ENCODE peak calls at places on chromosomes 16 and 17, in eight cellular contexts. J, H, A, C, W, S, T and V are unnamed samples.

GRCh38 chr16:12235110-12235509 is 258.6 kb downstream of the SNX29 start:
- DNase-seq in H (no peak), S (no peak), W (no peak), J (no peak), T (no peak), A (no peak), C (no peak), V (no peak)

GRCh38 chr17:42121066-42121769 is at the start of gene KAT2A:
- DNase-seq in H (peak; percentile 87), S (peak; percentile 97), T (peak; percentile 84), W (peak; percentile 76), C (peak; percentile 91), A (peak; percentile 83), J (peak; percentile 70), V (peak; percentile 83)

GRCh38 chr17:58534331-58534730 is 19.9 kb upstream of the MTMR4 start:
- DNase-seq in W (no peak), T (no peak), S (no peak), H (no peak), C (no peak), A (no peak), J (no peak), V (no peak)

GRCh38 chr16:31250782-31251384 is 8.9 kb upstream of the ITGAM start:
- DNase-seq in W (no peak), C (no peak), S (no peak), J (no peak), T (no peak), A (no peak), H (no peak), V (no peak)

GRCh38 chr16:88783391-88784073 is 1.5 kb downstream of the PIEZO1 start:
- DNase-seq in J (no peak), H (peak; percentile 58), S (no peak), C (peak; percentile 49), T (no peak), W (peak; percentile 66), A (peak; percentile 86), V (no peak)

GRCh38 chr17:83077411-83077810 is 2.0 kb upstream of the METRNL start:
- DNase-seq in A (no peak), S (peak; percentile 81), C (no peak), W (no peak), H (no peak), T (no peak), J (no peak), V (no peak)

GRCh38 chr17:74037320-74037719 is 166.2 kb upstream of the RPL38 start:
- DNase-seq in J (no peak), W (no peak), A (no peak), C (no peak), H (no peak), S (peak; percentile 66), T (no peak), V (no peak)

GRCh38 chr17:50170662-50171370 is 5.0 kb downstream of the SGCA start:
- DNase-seq in H (no peak), S (no peak), A (no peak), J (no peak), W (no peak), T (peak; percentile 24), C (no peak), V (no peak)

GRCh38 chr16:71648162-71648561 is 22.2 kb downstream of the MARVELD3 start:
- DNase-seq in A (no peak), C (no peak), T (no peak), J (no peak), W (no peak), H (no peak), S (no peak), V (no peak)

GRCh38 chr16:8926827-8927226 is 36.9 kb downstream of the USP7 start:
- DNase-seq in S (no peak), T (no peak), A (no peak), W (no peak), C (no peak), H (peak; percentile 68), J (no peak), V (no peak)

GRCh38 chr17:73343168-73343634 is 31.4 kb upstream of the CDC42EP4 start:
- DNase-seq in C (peak; percentile 86), S (peak; percentile 94), A (peak; percentile 78), J (no peak), W (peak; percentile 90), H (no peak), T (peak; percentile 79), V (no peak)

GRCh38 chr16:80122155-80122554 is 418.6 kb upstream of the DYNLRB2 start:
- DNase-seq in W (peak; percentile 82), S (peak; percentile 40), T (peak; percentile 33), A (no peak), J (no peak), C (peak; percentile 60), H (no peak), V (no peak)

GRCh38 chr17:57068222-57068658 is 16.8 kb upstream of the AKAP1 start:
- DNase-seq in J (no peak), H (no peak), A (no peak), C (no peak), S (no peak), W (no peak), T (no peak), V (no peak)

GRCh38 chr17:70434536-70435490 is 265.5 kb downstream of the KCNJ2 start:
- DNase-seq in C (no peak), S (no peak), H (peak; percentile 51), J (no peak), W (no peak), T (no peak), A (no peak), V (no peak)

GRCh38 chr17:39622380-39623006 is 4.3 kb upstream of the PPP1R1B start:
- DNase-seq in T (no peak), H (no peak), W (no peak), C (no peak), S (no peak), J (no peak), A (no peak), V (no peak)

DNA sequence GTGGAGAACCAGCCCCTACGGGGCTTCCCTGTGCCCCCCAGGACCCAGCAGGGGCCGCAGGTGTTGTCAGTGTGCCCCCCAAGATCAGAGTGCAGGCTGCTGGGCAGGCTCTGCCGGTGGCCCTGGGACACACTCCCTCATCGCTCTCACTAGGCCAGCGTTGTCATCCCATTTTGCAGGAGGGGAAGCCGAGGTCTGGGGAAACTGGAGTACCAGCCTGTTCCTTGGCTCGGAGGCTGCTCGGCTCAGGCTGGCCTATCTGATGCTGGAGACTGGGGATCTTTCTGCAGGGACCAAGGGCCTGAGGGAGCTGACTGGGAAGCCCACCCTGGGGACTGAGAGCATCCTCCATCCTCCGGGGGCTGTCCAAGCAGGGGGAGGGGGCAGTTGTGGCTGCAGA is 74.2 kb upstream of the CBX4 start:
- DNase-seq in J (no peak), T (no peak), H (peak; percentile 48), A (no peak), S (peak; percentile 40), C (no peak), W (no peak), V (no peak)
- H3K27me3 ChIP-seq in J (no peaks in the 10 kb centered on the region), T (peaks cover 3% of the 10 kb centered on the region), H (no peaks in the 10 kb centered on the region), A (no peaks in the 10 kb centered on the region), S (peaks cover 6% of the 10 kb centered on the region), C (no peaks in the 10 kb centered on the region), W (no peaks in the 10 kb centered on the region), V (no peaks in the 10 kb centered on the region)

DNA sequence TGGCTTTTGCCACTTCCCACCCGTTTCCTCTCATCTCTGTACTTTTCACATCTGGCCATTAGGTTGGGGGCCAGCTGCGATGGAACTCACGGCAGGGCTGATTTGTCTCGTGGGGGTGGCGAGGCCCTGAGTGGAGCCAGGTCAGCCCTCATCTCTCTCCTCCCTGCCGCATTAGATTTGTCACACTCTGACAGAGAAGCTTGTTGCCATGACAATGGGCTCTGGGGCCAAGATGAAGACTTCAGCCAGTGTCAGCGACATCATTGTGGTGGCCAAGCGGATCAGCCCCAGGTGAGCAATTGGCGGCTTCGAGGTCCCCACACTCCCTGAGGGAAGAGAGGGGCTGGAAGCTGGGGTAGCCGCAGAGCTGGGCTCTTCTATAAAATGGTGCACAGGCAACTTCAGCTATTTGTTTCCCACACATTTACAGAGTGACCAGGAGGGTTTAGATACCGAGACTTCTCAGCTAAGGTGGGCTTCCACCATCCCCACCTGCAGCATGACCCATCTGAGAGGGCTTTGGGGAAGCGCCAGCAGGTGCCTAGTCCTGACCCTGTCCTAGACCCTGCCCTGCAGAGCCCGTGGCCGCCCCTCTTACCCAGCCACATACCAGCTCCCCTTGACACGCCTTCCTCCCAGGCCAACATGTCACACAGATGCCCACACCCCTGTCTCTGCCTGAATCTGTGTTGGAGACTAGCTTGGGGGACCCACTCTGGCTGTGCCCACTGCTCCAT is 8.4 kb downstream of the TMEM98 start:
- DNase-seq in H (no peak), S (no peak), T (no peak), W (no peak), J (no peak), C (peak; percentile 50), A (no peak), V (no peak)
- H3K27ac ChIP-seq in H (no peak overlapping the region), S (no peak overlapping the region), T (no peak overlapping the region), W (peak overlapping the region; percentile 84), J (no peak overlapping the region), C (peak overlapping the region; percentile 78), A (no peak overlapping the region), V (no peak overlapping the region)

DNA sequence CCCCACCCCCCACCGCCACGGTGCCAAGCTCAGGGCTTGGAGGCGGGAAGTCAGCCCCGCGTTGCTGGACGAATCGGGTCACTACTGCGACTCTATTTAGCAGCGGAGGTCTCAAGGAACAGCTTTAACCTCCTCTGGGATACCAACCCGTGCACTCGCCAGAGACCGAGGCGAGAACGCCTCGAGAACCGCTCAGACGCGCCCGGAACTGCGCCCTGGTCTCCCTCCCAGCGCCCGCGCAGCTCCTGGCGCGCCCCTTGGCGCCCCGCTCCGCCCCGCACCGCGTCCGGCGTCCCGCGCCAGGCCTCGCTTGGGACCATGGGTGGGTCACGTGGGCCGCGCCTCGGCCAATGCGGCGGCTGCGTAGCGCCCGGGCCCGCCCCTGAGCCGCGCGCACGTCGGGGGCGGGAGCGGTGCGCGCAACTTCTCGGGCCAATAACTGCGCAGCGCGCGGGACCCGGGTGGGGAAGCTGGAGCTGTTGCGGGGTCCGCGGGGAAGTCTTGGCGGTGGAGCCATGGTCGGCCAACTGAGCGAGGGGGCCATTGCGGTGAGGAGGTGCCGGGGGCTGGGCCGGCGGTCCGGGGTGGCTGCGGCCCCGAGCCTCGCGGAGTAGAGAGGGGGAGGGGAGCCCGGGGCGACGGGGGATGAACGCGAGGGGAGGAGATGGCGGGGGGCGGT is at the start of the genes RPA1 and SMYD4:
- DNase-seq in S (peak; percentile 99), A (peak; percentile 93), H (peak; percentile 95), W (peak; percentile 79), C (peak; percentile 92), T (peak; percentile 91), J (peak; percentile 89), V (peak; percentile 47)
- H3K4me1 ChIP-seq in S (peaks cover 4% of the 10 kb centered on the region), A (peaks cover 4% of the 10 kb centered on the region), H (peaks cover 15% of the 10 kb centered on the region), W (no peaks in the 10 kb centered on the region), C (peaks cover 2% of the 10 kb centered on the region), T (peaks cover 17% of the 10 kb centered on the region), J (peaks cover 26% of the 10 kb centered on the region), V (no peaks in the 10 kb centered on the region)

DNA sequence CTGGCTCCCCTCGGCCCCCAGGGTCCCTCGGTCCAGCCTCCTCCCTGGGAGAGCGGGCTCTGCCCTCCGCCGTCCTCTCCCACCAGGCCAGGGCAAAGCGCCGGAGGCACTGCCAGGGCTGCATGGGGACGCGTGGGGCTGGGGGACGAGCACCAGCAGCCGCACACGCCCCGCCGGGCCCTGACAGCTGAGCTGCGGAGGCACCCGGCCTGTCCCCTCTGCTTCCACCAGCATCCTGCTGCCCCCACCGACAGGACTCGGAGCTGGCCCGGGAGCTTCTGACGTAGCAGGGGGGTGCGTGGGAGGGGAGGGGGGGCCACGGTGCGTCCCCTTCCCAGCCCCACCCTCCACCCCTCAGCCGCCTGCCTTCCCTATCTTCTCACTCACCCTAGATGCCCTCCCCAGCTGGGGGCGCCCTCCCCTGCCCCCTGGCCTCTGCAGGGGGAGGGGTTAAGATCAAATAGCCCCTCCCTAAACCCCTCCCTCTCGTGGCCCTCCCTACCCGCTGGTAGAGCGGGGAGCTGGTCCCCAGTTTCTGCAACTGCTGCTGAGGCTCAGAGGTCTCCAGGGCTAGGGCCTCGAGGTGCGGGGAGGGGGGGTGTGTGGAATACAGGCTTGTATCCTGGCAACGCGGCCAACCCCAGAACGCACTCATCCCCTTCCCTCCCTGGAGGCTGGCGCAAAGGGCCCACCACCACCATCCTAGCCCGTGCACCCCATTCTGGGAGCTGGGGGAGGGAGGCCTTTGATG is 1.1 kb downstream of the SRCIN1 start:
- DNase-seq in J (peak; percentile 18), W (no peak), A (no peak), S (peak; percentile 69), C (no peak), T (no peak), H (no peak), V (no peak)
- H3K27me3 ChIP-seq in J (peaks cover 35% of the 10 kb centered on the region), W (no peaks in the 10 kb centered on the region), A (no peaks in the 10 kb centered on the region), S (no peaks in the 10 kb centered on the region), C (peaks cover 3% of the 10 kb centered on the region), T (peaks cover 13% of the 10 kb centered on the region), H (no peaks in the 10 kb centered on the region), V (peaks cover 5% of the 10 kb centered on the region)